ENCODE peak calls at places on chromosomes 13 and 19, in eight cellular contexts. H, F, J, A, E, L, Z and B are unnamed samples.

GRCh38 chr13:20779405-20779804 is 5.6 kb upstream of the EEF1AKMT1 start:
- DNase-seq in F (no peak), J (no peak), Z (no peak), H (no peak), A (no peak), L (no peak), E (no peak), B (no peak)

GRCh38 chr19:39966617-39967016 is 4.3 kb upstream of the PSMC4 start:
- DNase-seq in E (no peak), A (no peak), F (no peak), H (no peak), L (no peak), Z (no peak), J (no peak), B (no peak)

GRCh38 chr19:35939307-35940077 is 3.3 kb downstream of the LRFN3 start:
- DNase-seq in H (no peak), A (no peak), L (no peak), Z (no peak), J (no peak), F (no peak), E (no peak), B (no peak)

GRCh38 chr13:73358606-73359005 is 299.8 kb downstream of the KLF5 start:
- DNase-seq in H (no peak), E (no peak), J (no peak), L (no peak), F (no peak), Z (no peak), A (no peak), B (no peak)

GRCh38 chr19:28705008-28705407 is 507.9 kb downstream of the UQCRFS1 start:
- DNase-seq in L (peak; percentile 83), E (peak; percentile 15), H (peak; percentile 88), F (no peak), A (peak; percentile 3), J (no peak), Z (no peak), B (peak; percentile 26)

GRCh38 chr19:14214580-14214979 is 8.6 kb upstream of the ADGRL1 start:
- DNase-seq in J (no peak), F (no peak), A (no peak), H (no peak), E (no peak), L (no peak), Z (no peak), B (no peak)

GRCh38 chr13:76971215-76971614 is 20.7 kb upstream of the CLN5 start:
- DNase-seq in A (no peak), E (no peak), F (no peak), H (no peak), J (no peak), Z (no peak), L (no peak), B (no peak)

GRCh38 chr13:71210861-71211260 is 656.1 kb downstream of the DACH1 start:
- DNase-seq in L (no peak), Z (no peak), A (no peak), F (peak; percentile 18), E (no peak), H (no peak), J (no peak), B (peak; percentile 29)

GRCh38 chr13:99087954-99088491 is 110.2 kb upstream of the DOCK9 start:
- DNase-seq in J (no peak), F (peak; percentile 85), H (no peak), L (no peak), A (no peak), E (peak; percentile 13), Z (no peak), B (no peak)

GRCh38 chr19:45659096-45659729 is 8.8 kb upstream of the GIPR start:
- DNase-seq in A (no peak), J (no peak), L (no peak), F (no peak), E (no peak), Z (no peak), H (no peak), B (no peak)

GRCh38 chr13:21719463-21719862 is 48.6 kb downstream of the FGF9 start:
- DNase-seq in F (no peak), Z (no peak), A (no peak), J (no peak), E (no peak), H (no peak), L (no peak), B (no peak)

GRCh38 chr13:100512422-100512821 is 76.2 kb downstream of the GGACT start:
- DNase-seq in L (no peak), F (no peak), A (no peak), J (no peak), H (peak; percentile 26), E (no peak), Z (no peak), B (no peak)

GRCh38 chr19:54573330-54573872 is at the start of gene LILRA2:
- DNase-seq in L (no peak), Z (no peak), J (no peak), H (no peak), E (no peak), F (no peak), A (peak; percentile 2), B (peak; percentile 16)

GRCh38 chr19:50663280-50663790 is 14.1 kb downstream of the C19orf81 start:
- DNase-seq in J (no peak), A (no peak), L (no peak), H (no peak), F (no peak), Z (no peak), E (peak; percentile 72), B (no peak)

GRCh38 chr19:4140237-4140711 is 13.2 kb upstream of the CREB3L3 start:
- DNase-seq in J (no peak), L (peak; percentile 38), H (peak; percentile 68), A (peak; percentile 37), Z (no peak), F (peak; percentile 65), E (peak; percentile 88), B (peak; percentile 42)

GRCh38 chr19:47284324-47284899 is 9.7 kb downstream of the INAFM1 start:
- DNase-seq in H (peak; percentile 46), A (peak; percentile 51), E (peak; percentile 50), F (peak; percentile 23), L (peak; percentile 37), J (no peak), Z (no peak), B (peak; percentile 52)

GRCh38 chr13:54029226-54029625 is 1000.6 kb downstream of the OLFM4 start:
- DNase-seq in F (no peak), J (no peak), E (no peak), A (no peak), H (no peak), L (peak; percentile 4), Z (no peak), B (no peak)

GRCh38 chr13:36357692-36358091 is 11.5 kb upstream of the SPART start:
- DNase-seq in Z (no peak), L (no peak), E (no peak), A (no peak), H (no peak), J (no peak), F (no peak), B (peak; percentile 73)

GRCh38 chr19:3366104-3366760 is at the start of gene NFIC:
- DNase-seq in J (no peak), A (peak; percentile 66), F (no peak), L (peak; percentile 69), H (peak; percentile 90), Z (peak; percentile 42), E (no peak), B (no peak)

GRCh38 chr13:36774895-36775294 is 44.1 kb upstream of the RFXAP start:
- DNase-seq in F (no peak), Z (no peak), L (no peak), A (no peak), E (no peak), H (no peak), J (no peak), B (no peak)

GRCh38 chr19:8338835-8339234 is 4.2 kb downstream of the KANK3 start:
- DNase-seq in F (no peak), A (no peak), L (no peak), J (no peak), Z (no peak), H (no peak), E (no peak), B (no peak)

GRCh38 chr13:44768233-44768632 is 192.1 kb upstream of the TSC22D1 start:
- DNase-seq in F (no peak), A (no peak), J (no peak), Z (no peak), H (peak; percentile 28), L (no peak), E (no peak), B (no peak)

GRCh38 chr19:29583196-29584006 is 22.7 kb upstream of the POP4 start:
- DNase-seq in Z (no peak), E (no peak), A (no peak), J (no peak), H (peak; percentile 66), F (no peak), L (peak; percentile 14), B (no peak)

GRCh38 chr19:5156231-5156986 is 184.2 kb downstream of the PTPRS start:
- DNase-seq in H (no peak), E (no peak), J (no peak), Z (no peak), L (no peak), A (no peak), F (no peak), B (no peak)

GRCh38 chr19:4369888-4370260 is 26.5 kb downstream of the MPND start:
- DNase-seq in Z (peak; percentile 43), E (no peak), F (no peak), A (peak; percentile 68), J (peak; percentile 76), H (no peak), L (peak; percentile 75), B (peak; percentile 67)

GRCh38 chr19:18438331-18439024 is 545 bp upstream of the ISYNA1 start:
- DNase-seq in E (no peak), H (peak; percentile 69), F (no peak), Z (no peak), J (no peak), A (no peak), L (peak; percentile 63), B (no peak)

GRCh38 chr19:49555600-49556411 is 24.6 kb downstream of the NOSIP start:
- DNase-seq in Z (peak; percentile 20), F (no peak), A (no peak), H (no peak), J (peak; percentile 77), L (no peak), E (peak; percentile 72), B (no peak)

GRCh38 chr19:2282062-2282861 is at the start of gene PEAK3:
- DNase-seq in A (peak; percentile 29), F (no peak), E (no peak), L (no peak), H (peak; percentile 53), J (no peak), Z (no peak), B (no peak)

GRCh38 chr19:24059572-24060295 is 27.3 kb upstream of the ZNF254 start:
- DNase-seq in F (no peak), L (no peak), Z (no peak), J (no peak), H (no peak), E (no peak), A (no peak), B (no peak)

GRCh38 chr13:84607614-84608013 is 725.3 kb upstream of the SLITRK1 start:
- DNase-seq in Z (no peak), L (peak; percentile 70), J (no peak), A (no peak), F (no peak), H (no peak), E (no peak), B (no peak)

GRCh38 chr19:57786906-57787305 is 17.4 kb downstream of the ZNF586 start:
- DNase-seq in F (no peak), Z (no peak), L (no peak), A (no peak), E (no peak), H (no peak), J (no peak), B (no peak)

GRCh38 chr19:29842471-29843179 is 30.8 kb downstream of the CCNE1 start:
- DNase-seq in H (no peak), L (no peak), A (no peak), E (no peak), Z (no peak), J (no peak), F (no peak), B (no peak)

GRCh38 chr13:109204252-109204651 is 574.8 kb downstream of the MYO16 start:
- DNase-seq in E (no peak), Z (no peak), H (no peak), L (no peak), A (no peak), J (no peak), F (peak; percentile 17), B (no peak)

GRCh38 chr19:54100560-54100959 is at the start of gene OSCAR:
- DNase-seq in H (peak; percentile 46), A (no peak), J (no peak), E (no peak), F (no peak), Z (no peak), L (no peak), B (peak; percentile 40)